ENCODE peak calls at places on chromosomes 12 and 14, in four cellular contexts. T is PC-3, Y is sigmoid colon, E is psoas muscle. H is an unnamed sample.

GRCh38 chr12:98896938-98897337 is 251.8 kb downstream of the APAF1 start:
- DNase-seq in T (no peak), E (no peak), Y (no peak), H (no peak)

GRCh38 chr12:51528852-51529545 is 62.0 kb upstream of the SCN8A start:
- DNase-seq in T (no peak), E (no peak), Y (no peak), H (no peak)

GRCh38 chr12:29611906-29612305 is 114.4 kb upstream of the OVCH1 start:
- DNase-seq in T (no peak), E (no peak), Y (no peak), H (no peak)

GRCh38 chr12:19757317-19757877 is 318.1 kb downstream of the AEBP2 start:
- DNase-seq in Y (no peak), T (peak), E (no peak), H (peak)

GRCh38 chr14:22572562-22573058 is 16.4 kb downstream of the DAD1 start:
- DNase-seq in T (peak), E (no peak), Y (no peak), H (no peak)

GRCh38 chr14:52063107-52063506 is 5.8 kb downstream of the NID2 start:
- DNase-seq in Y (no peak), E (no peak), T (no peak), H (no peak)

GRCh38 chr12:126051611-126052107 is 986.4 kb downstream of the AACS start:
- DNase-seq in E (no peak), Y (no peak), T (peak), H (peak)

GRCh38 chr12:103495783-103496456 is at the start of gene C12orf42:
- DNase-seq in T (peak), E (peak), Y (no peak), H (peak)

GRCh38 chr12:34598851-34599529 is 576.7 kb downstream of the ALG10 start:
- DNase-seq in E (no peak), T (no peak), Y (peak), H (no peak)

GRCh38 chr12:124655317-124656213 is 88.2 kb upstream of the NCOR2 start:
- DNase-seq in E (peak), Y (peak), T (no peak), H (no peak)

GRCh38 chr14:103384450-103385152 is 614 bp upstream of the MARK3 start:
- DNase-seq in E (no peak), T (no peak), Y (no peak), H (no peak)

GRCh38 chr12:120991965-120992364 is 13.6 kb downstream of the HNF1A start:
- DNase-seq in Y (no peak), T (no peak), E (no peak), H (no peak)

GRCh38 chr14:82724296-82724695 is 1190.6 kb upstream of the SEL1L start:
- DNase-seq in T (peak), Y (no peak), E (no peak), H (peak)

DNA sequence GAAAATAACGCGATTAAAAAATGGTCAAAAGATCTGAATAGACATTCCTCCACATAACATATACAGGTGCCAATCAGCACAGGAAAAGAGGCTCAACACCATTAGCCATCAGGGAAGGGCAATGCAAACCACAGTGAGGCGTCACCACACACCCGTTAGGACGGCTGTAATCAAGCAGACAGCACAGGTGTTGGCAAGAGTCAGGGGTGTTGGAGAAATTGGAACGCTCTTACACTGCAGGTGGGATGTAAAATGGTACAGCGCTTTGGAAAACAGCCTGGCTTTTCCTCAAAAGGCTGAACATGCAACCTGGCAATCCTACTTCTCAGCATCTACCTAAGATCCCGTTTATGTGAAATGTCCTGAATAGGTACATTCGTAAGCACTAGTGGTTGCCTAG is 21.5 kb upstream of the MMP17 start:
- DNase-seq in Y (no peak), T (no peak), E (no peak), H (no peak)
- H3K4me3 ChIP-seq in Y (no peak), T (no peak), E (no peak), H (no peak)

GRCh38 chr12:53986686-53987180 is 1.8 kb downstream of the HOXC10 start:
- DNase-seq in E (no peak), Y (no peak), T (no peak), H (no peak)

GRCh38 chr12:53985900-53986685 is 1.1 kb downstream of the HOXC10 start:
- DNase-seq in E (no peak), T (no peak), Y (no peak), H (peak)

GRCh38 chr12:53985358-53985899 is 483 bp downstream of the HOXC10 start:
- DNase-seq in E (no peak), Y (no peak), T (no peak), H (no peak)

GRCh38 chr12:53983580-53984572 is 1.1 kb upstream of the HOXC10 start:
- DNase-seq in T (no peak), Y (no peak), E (no peak), H (no peak)

DNA sequence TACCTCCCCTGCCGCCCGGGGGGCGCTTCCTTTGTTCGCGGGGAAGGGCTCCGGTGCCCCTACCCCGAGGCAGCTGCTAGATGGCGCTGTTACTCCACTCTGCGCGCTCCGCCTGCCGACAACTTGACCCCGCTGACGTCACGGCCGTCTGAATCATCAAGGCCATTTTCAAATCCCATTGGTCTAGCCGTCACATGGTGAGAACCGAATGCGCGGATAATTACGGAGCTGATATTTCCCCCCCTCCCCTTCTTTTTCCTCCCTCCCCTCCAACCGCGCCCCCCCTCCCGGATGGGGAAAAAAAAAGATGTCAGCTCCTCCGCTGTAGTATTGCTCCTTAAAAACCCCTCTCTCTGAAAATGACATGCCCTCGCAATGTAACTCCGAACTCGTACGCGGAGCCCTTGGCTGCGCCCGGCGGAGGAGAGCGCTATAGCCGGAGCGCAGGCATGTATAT is at the start of gene HOXC10:
- DNase-seq in T (peak), Y (peak), E (peak), H (peak)
- TF ChIP-seq CTCF in T (peak), Y (peak), E (peak), H (peak)

DNA sequence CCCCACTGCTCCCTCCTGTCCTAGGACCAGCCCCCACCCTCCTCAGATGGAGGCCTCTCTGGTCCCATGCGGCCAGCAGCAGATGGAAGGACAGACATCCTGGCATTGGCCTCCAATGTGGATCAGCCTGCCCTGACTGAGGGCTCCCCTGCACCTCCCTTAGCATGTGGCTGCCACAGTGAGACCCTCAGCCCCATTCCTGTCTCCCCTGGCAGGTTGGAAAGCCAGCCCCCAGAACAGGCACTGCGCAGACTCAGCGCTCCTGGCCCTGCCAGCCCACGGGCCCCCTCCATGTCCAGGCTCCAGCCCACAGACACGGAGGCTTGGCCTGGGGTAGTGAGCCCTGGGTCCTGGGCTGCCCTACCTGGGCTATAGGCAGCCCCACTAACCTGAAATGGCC is 47.2 kb upstream of the DIO3 start:
- DNase-seq in Y (no peak), T (no peak), E (no peak), H (no peak)
- H3K4me3 ChIP-seq in Y (no peak), T (no peak), E (no peak), H (no peak)

GRCh38 chr14:28756896-28757570 is 9.6 kb upstream of the FOXG1 start:
- DNase-seq in Y (no peak), T (peak), E (no peak), H (peak)
- TF ChIP-seq CTCF in Y (peak), T (peak), E (peak), H (peak)

GRCh38 chr12:12807970-12808702 is 5.0 kb upstream of the DDX47 start:
- DNase-seq in E (peak), T (peak), Y (peak), H (peak)
- H3K4me3 ChIP-seq in E (peak), T (peak), Y (no peak), H (no peak)

GRCh38 chr14:86203843-86204242 is 673.9 kb downstream of the FLRT2 start:
- DNase-seq in Y (no peak), E (no peak), T (no peak), H (no peak)
- TF ChIP-seq CTCF in Y (no peak), E (no peak), T (no peak), H (no peak)

DNA sequence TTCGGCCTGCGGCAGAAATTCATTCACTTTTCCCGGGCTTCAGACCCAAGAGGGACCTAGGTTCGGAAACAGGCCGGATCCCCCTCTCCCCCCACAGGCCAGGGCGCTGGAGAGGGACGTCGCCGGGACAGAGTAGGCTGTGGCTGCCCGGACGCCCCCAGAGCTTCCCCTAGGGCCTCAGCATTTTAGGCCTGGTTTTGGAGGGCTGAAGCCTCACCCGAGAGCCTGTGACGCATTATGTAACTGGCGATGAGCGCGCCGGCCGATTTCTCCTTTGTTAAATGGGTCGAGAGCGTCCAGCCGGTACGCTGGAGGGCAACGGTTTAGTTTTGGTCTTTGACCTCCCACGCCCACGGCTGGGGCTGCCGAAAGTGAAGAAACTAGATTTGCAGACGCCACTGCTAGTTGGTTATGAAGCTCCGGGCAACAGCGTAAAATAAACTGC is 657 bp downstream of the PEBP1 start:
- DNase-seq in Y (peak), T (peak), E (peak), H (peak)
- H3K4me3 ChIP-seq in Y (peak), T (peak), E (peak), H (peak)

GRCh38 chr14:59631237-59631636 is 54.6 kb upstream of the CCDC175 start:
- DNase-seq in Y (no peak), E (no peak), T (peak), H (no peak)
- TF ChIP-seq CTCF in Y (no peak), E (no peak), T (peak), H (peak)

H was measured in epithelial cell of esophagus.